ENCODE peak calls at places on chromosomes 12 and 14, in ten cellular contexts. Y is heart left ventricle, C is AG08395, Q is GM23338, J is aorta, K is choroid plexus epithelial cell, W is substantia nigra, X is progenitor cell of endocrine pancreas, S is cardiac muscle cell, M is AG10803. A is an unnamed sample.

GRCh38 chr12:103470664-103471063 is 25.1 kb downstream of the C12orf42 start:
- DNase-seq in Y (no peak), C (no peak), Q (no peak), J (no peak), K (no peak), W (no peak), X (no peak), S (no peak), M (no peak), A (no peak)

GRCh38 chr14:36773136-36773540 is 111.5 kb downstream of the PAX9 start:
- DNase-seq in Y (no peak), C (peak), Q (peak), J (no peak), K (peak), W (no peak), X (no peak), S (no peak), M (peak), A (peak)

GRCh38 chr14:64410084-64410774 is 22.1 kb downstream of the MTHFD1 start:
- DNase-seq in Y (no peak), C (no peak), Q (peak), J (no peak), K (peak), W (no peak), X (peak), S (peak), M (peak), A (peak)

GRCh38 chr12:111330800-111331752 is 37.8 kb downstream of the PHETA1 start:
- DNase-seq in Y (no peak), C (peak), Q (peak), J (no peak), K (peak), W (no peak), X (no peak), S (peak), M (peak), A (peak)

GRCh38 chr12:123106640-123107359 is 44.1 kb downstream of the PITPNM2 start:
- DNase-seq in Y (peak), C (no peak), Q (no peak), J (no peak), K (no peak), W (no peak), X (no peak), S (no peak), M (no peak), A (no peak)

GRCh38 chr12:112916270-112916669 is 9.5 kb downstream of the OAS1 start:
- DNase-seq in Y (peak), C (no peak), Q (no peak), J (no peak), K (peak), W (no peak), X (no peak), S (peak), M (no peak), A (no peak)

GRCh38 chr12:46368138-46368537 is 4.4 kb downstream of the SLC38A2 start:
- DNase-seq in Y (no peak), C (no peak), Q (no peak), J (no peak), K (peak), W (no peak), X (no peak), S (peak), M (no peak), A (no peak)

GRCh38 chr12:108854453-108855283 is 2.7 kb downstream of the SSH1 start:
- DNase-seq in Y (no peak), C (peak), Q (no peak), J (peak), K (peak), W (no peak), X (no peak), S (peak), M (peak), A (no peak)

GRCh38 chr14:100070310-100070709 is 5.1 kb downstream of the EVL start:
- DNase-seq in Y (no peak), C (no peak), Q (no peak), J (no peak), K (no peak), W (no peak), X (no peak), S (no peak), M (no peak), A (no peak)

GRCh38 chr14:104152686-104153398 is 14.5 kb downstream of the KIF26A start:
- DNase-seq in Y (no peak), C (no peak), Q (no peak), J (no peak), K (no peak), W (no peak), X (no peak), S (no peak), M (no peak), A (no peak)

GRCh38 chr12:65642006-65642695 is 182.1 kb upstream of the HMGA2 start:
- DNase-seq in Y (no peak), C (no peak), Q (no peak), J (no peak), K (no peak), W (no peak), X (no peak), S (no peak), M (no peak), A (peak)

GRCh38 chr14:48250575-48250974 is 575.2 kb upstream of the MDGA2 start:
- DNase-seq in Y (no peak), C (no peak), Q (no peak), J (no peak), K (no peak), W (no peak), X (no peak), S (no peak), M (no peak), A (no peak)

GRCh38 chr12:1879633-1880032 is 38.8 kb downstream of the CACNA2D4 start:
- DNase-seq in Y (no peak), C (no peak), Q (no peak), J (no peak), K (no peak), W (no peak), X (no peak), S (no peak), M (no peak), A (no peak)

GRCh38 chr14:52834440-52834842 is 43.0 kb upstream of the GNPNAT1 start:
- DNase-seq in Y (no peak), C (peak), Q (no peak), J (no peak), K (peak), W (no peak), X (no peak), S (peak), M (peak), A (no peak)

GRCh38 chr12:67647547-67648305 is 819 bp upstream of the DYRK2 start:
- DNase-seq in Y (peak), C (peak), Q (peak), J (peak), K (peak), W (peak), X (peak), S (peak), M (peak), A (peak)

GRCh38 chr12:63885401-63885800 is 40.9 kb downstream of the SRGAP1 start:
- DNase-seq in Y (no peak), C (no peak), Q (no peak), J (no peak), K (no peak), W (no peak), X (no peak), S (no peak), M (no peak), A (no peak)

GRCh38 chr14:103332143-103332919 is 1.7 kb upstream of the EIF5 start:
- DNase-seq in Y (no peak), C (no peak), Q (no peak), J (no peak), K (no peak), W (no peak), X (no peak), S (no peak), M (no peak), A (no peak)